ENCODE peak calls at places on chromosomes 4 and X, in eight cellular contexts. A is mammary epithelial cell, W is neuronal stem cell, V is fibroblast of lung, G is HCT116, Y is IMR-90, H is GM23248, M is HepG2. X is an unnamed sample.

GRCh38 chr4:138609943-138610350 is 367.8 kb upstream of the SLC7A11 start:
- DNase-seq in H (peak), G (no peak), A (peak), Y (peak), V (peak), M (no peak), W (no peak), X (peak)

GRCh38 chr4:33381806-33382205 is 2661.6 kb downstream of the PCDH7 start:
- DNase-seq in W (no peak), V (no peak), M (no peak), H (no peak), G (no peak), A (no peak), Y (no peak), X (no peak)

GRCh38 chr4:122456228-122457106 is at the start of gene IL2:
- DNase-seq in H (no peak), W (no peak), A (no peak), M (no peak), G (no peak), Y (no peak), V (no peak), X (peak)

GRCh38 chr4:108889696-108890475 is 127.0 kb upstream of the ETNPPL start:
- DNase-seq in Y (no peak), H (no peak), A (no peak), M (no peak), W (no peak), V (no peak), G (no peak), X (peak)

GRCh38 chr4:36043901-36044300 is 200.4 kb downstream of the ARAP2 start:
- DNase-seq in M (no peak), H (no peak), Y (no peak), W (no peak), G (no peak), V (no peak), A (peak), X (peak)

GRCh38 chrX:66163849-66164401 is at the start of gene HEPH:
- DNase-seq in G (no peak), V (peak), Y (peak), M (no peak), A (peak), H (peak), W (peak), X (peak)

GRCh38 chr4:86496094-86497060 is 97.7 kb upstream of the PTPN13 start:
- DNase-seq in H (peak), G (peak), V (peak), W (no peak), A (peak), Y (peak), M (no peak), X (peak)

GRCh38 chr4:188110741-188111458 is 1.5 kb upstream of the TRIML2 start:
- DNase-seq in H (no peak), V (no peak), G (no peak), A (peak), W (no peak), M (no peak), Y (peak), X (no peak)

GRCh38 chrX:9337056-9337455 is 127.8 kb upstream of the TBL1X start:
- DNase-seq in Y (peak), V (peak), H (peak), W (no peak), G (no peak), M (no peak), A (no peak), X (peak)

GRCh38 chrX:154375156-154375504 is 696 bp upstream of the FLNA start:
- DNase-seq in G (no peak), A (no peak), H (no peak), W (no peak), V (no peak), Y (no peak), M (no peak), X (no peak)

GRCh38 chrX:71216446-71216845 is 6.6 kb upstream of the GJB1 start:
- DNase-seq in H (no peak), M (peak), A (no peak), G (no peak), W (no peak), V (no peak), Y (no peak), X (no peak)

GRCh38 chr4:168511780-168512467 is 15.1 kb downstream of the PALLD start:
- DNase-seq in A (no peak), W (no peak), H (no peak), V (no peak), G (no peak), M (no peak), Y (no peak), X (no peak)

GRCh38 chr4:90292438-90292837 is 165.2 kb downstream of the CCSER1 start:
- DNase-seq in V (no peak), Y (no peak), G (no peak), W (no peak), A (no peak), H (no peak), M (no peak), X (no peak)

GRCh38 chr4:183337349-183337748 is 15.1 kb upstream of the CLDN24 start:
- DNase-seq in G (no peak), W (no peak), V (no peak), A (no peak), H (no peak), M (no peak), Y (no peak), X (no peak)

GRCh38 chrX:120781416-120781815 is 94.2 kb downstream of the CT47B1 start:
- DNase-seq in V (peak), G (no peak), M (no peak), Y (no peak), H (peak), W (no peak), A (no peak), X (peak)

GRCh38 chrX:105910563-105911105 is 88.3 kb downstream of the NRK start:
- DNase-seq in A (no peak), Y (no peak), H (no peak), W (no peak), G (no peak), V (no peak), M (no peak), X (no peak)

GRCh38 chr4:41214158-41215146 is at the start of gene APBB2:
- DNase-seq in W (peak), M (peak), H (peak), A (peak), Y (peak), G (peak), V (peak), X (peak)

GRCh38 chr4:55553442-55553841 is 6.7 kb upstream of the CLOCK start:
- DNase-seq in Y (no peak), V (peak), W (no peak), A (peak), M (peak), G (no peak), H (peak), X (no peak)

GRCh38 chrX:44260609-44261008 is 82.9 kb downstream of the EFHC2 start:
- DNase-seq in V (no peak), H (no peak), W (no peak), G (no peak), M (no peak), A (no peak), Y (no peak), X (no peak)

GRCh38 chr4:123832173-123833026 is 435.8 kb downstream of the SPRY1 start:
- DNase-seq in A (peak), M (no peak), V (peak), G (no peak), W (no peak), Y (peak), H (peak), X (peak)

GRCh38 chr4:108512615-108513505 is 107.5 kb upstream of the RPL34 start:
- DNase-seq in A (peak), G (no peak), H (peak), M (peak), Y (peak), V (peak), W (peak), X (peak)

GRCh38 chrX:27039332-27039731 is 423.8 kb downstream of the PPP4R3C start:
- DNase-seq in G (no peak), V (no peak), Y (no peak), M (no peak), W (no peak), A (no peak), H (no peak), X (no peak)

GRCh38 chr4:83267121-83267834 is 17.3 kb downstream of the COQ2 start:
- DNase-seq in H (peak), M (no peak), V (peak), W (no peak), Y (peak), G (no peak), A (no peak), X (no peak)

GRCh38 chr4:141077611-141078225 is 55.6 kb downstream of the RNF150 start:
- DNase-seq in Y (no peak), V (no peak), M (no peak), H (no peak), A (no peak), G (no peak), W (no peak), X (no peak)

GRCh38 chr4:147777456-147778091 is 45.7 kb downstream of the ARHGAP10 start:
- DNase-seq in G (peak), M (no peak), W (no peak), V (no peak), Y (peak), A (peak), H (peak), X (peak)

GRCh38 chrX:47587906-47588735 is 5.9 kb downstream of the TIMP1 start:
- DNase-seq in W (no peak), H (no peak), V (no peak), M (no peak), G (no peak), Y (no peak), A (no peak), X (no peak)

GRCh38 chr4:72446353-72447055 is 122.5 kb downstream of the ADAMTS3 start:
- DNase-seq in G (no peak), A (no peak), M (no peak), Y (no peak), V (no peak), H (peak), W (no peak), X (no peak)

GRCh38 chrX:106791495-106791894 is 11.0 kb upstream of the TBC1D8B start:
- DNase-seq in M (no peak), Y (peak), V (peak), A (no peak), G (no peak), W (no peak), H (peak), X (no peak)

GRCh38 chrX:72330131-72330530 is 24.4 kb upstream of the CITED1 start:
- DNase-seq in M (no peak), W (no peak), V (peak), G (no peak), H (no peak), Y (no peak), A (no peak), X (no peak)

GRCh38 chr4:2800691-2801596 is 8.1 kb downstream of the SH3BP2 start:
- DNase-seq in G (no peak), M (peak), H (peak), Y (peak), A (no peak), W (peak), V (peak), X (peak)
- H3K4me3 ChIP-seq in G (no peak), M (peak), H (peak), Y (no peak), A (no peak), W (peak), V (peak), X (peak)

GRCh38 chr4:38129452-38129830 is 169.2 kb downstream of the PTTG2 start:
- DNase-seq in A (no peak), Y (no peak), H (no peak), M (no peak), W (no peak), G (no peak), V (peak), X (peak)
- H3K9ac ChIP-seq in A (peak), Y (no peak), H (peak), M (peak), W (no peak), G (no peak), V (no peak), X (peak)

GRCh38 chr4:75232546-75232945 is 281.7 kb downstream of the RCHY1 start:
- DNase-seq in A (no peak), M (no peak), W (no peak), H (no peak), Y (no peak), G (no peak), V (no peak), X (peak)
- H3K4me3 ChIP-seq in A (no peak), M (no peak), W (no peak), H (no peak), Y (no peak), G (no peak), V (no peak), X (no peak)

GRCh38 chr4:16225139-16225538 is 1.1 kb downstream of the TAPT1 start:
- DNase-seq in W (no peak), G (no peak), V (peak), H (peak), Y (peak), A (no peak), M (no peak), X (peak)
- H3K9ac ChIP-seq in W (no peak), G (peak), V (no peak), H (peak), Y (peak), A (peak), M (peak), X (peak)

DNA sequence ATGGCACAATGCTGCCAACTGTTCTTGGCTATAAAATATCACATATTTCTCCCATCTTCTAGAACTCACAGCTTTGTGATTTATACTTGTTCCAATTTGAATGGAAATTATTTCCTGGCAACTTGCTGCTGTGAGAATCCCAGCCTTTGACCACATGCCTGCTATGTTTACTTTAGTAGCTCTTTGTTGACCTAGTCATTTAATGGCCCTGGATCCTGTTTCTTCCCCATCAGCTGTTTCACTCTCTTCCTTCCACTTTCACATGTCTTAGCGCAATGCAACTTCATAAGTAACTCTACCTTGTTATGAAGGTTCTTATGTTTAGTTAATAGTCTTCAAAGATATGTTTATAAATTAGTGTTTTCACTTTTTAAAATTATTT is 1973.6 kb upstream of the AGA start:
- DNase-seq in V (peak), A (no peak), H (no peak), W (no peak), Y (peak), G (no peak), M (no peak), X (peak)
- H3K4me3 ChIP-seq in V (no peak), A (no peak), H (no peak), W (no peak), Y (no peak), G (no peak), M (no peak), X (no peak)

DNA sequence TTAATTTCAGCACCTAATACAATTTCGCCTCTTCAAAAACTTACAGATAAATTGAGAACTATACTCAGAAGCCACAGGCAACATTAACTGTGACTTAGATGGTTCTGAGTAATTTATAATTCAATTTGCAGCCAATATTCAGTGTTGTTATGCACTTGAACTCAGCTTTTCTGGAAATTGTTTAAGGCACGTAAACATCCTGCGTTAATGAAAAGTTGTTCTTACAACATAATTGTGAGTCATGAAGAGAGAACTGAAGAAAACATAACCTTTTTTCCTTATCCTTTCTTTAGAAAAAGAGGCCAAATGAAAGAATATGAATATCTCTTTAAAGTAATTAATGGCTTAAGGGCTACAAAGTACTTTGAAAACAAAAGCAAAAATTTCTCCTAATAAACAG is 16.6 kb upstream of the H2AZ1 start:
- DNase-seq in V (peak), M (no peak), H (peak), G (no peak), Y (peak), W (no peak), A (no peak), X (peak)
- H3K9ac ChIP-seq in V (no peak), M (no peak), H (no peak), G (no peak), Y (no peak), W (no peak), A (no peak), X (no peak)

DNA sequence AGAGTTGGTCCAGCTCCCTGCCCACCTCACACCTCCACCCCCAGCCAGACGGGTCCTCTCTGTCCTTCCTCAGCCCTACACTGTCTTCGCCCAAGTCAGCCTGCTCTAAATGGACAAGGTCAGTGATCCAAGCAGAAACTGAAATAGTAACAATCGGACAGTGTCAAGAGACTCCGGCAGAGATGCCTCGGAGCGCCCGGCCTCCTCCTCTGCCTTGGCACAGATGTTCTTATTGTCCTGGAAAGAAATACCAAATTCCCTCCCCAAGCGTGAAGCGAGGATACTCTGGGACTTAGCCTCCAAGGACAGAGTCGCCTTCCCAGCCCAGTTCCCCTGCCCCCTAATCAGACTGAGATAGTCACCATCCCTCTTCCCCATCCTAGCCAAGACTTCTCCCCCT is 28.5 kb downstream of the UTP14A start:
- DNase-seq in H (no peak), A (no peak), W (no peak), M (no peak), Y (no peak), G (no peak), V (no peak), X (no peak)
- H3K4me3 ChIP-seq in H (no peak), A (no peak), W (no peak), M (no peak), Y (no peak), G (no peak), V (no peak), X (no peak)

GRCh38 chr4:48270516-48270897 is 869 bp upstream of the TEC start:
- DNase-seq in W (no peak), M (no peak), Y (no peak), H (no peak), A (no peak), V (no peak), G (no peak), X (no peak)
- H3K9ac ChIP-seq in W (no peak), M (no peak), Y (no peak), H (no peak), A (no peak), V (no peak), G (peak), X (peak)

X was measured in mesenchymal stem cell.